ENCODE peak calls at places on chromosome 9, in nine cellular contexts. I is A549, G is stomach, J is transverse colon, C is Panc1, R is AG10803, V is ascending aorta, X is left ventricle myocardium inferior, U is cardiac fibroblast. W is an unnamed sample.

GRCh38 chr9:14797442-14797841 is 74.9 kb upstream of the CER1 start:
- DNase-seq in I (no peak), G (no peak), J (no peak), C (no peak), R (peak; percentile 14), V (no peak), X (no peak), U (no peak), W (no peak)

GRCh38 chr9:93090091-93090655 is 5.8 kb upstream of the CARD19 start:
- DNase-seq in I (no peak), G (no peak), J (no peak), C (no peak), R (no peak), V (peak; percentile 21), X (no peak), U (no peak), W (no peak)

GRCh38 chr9:123453904-123454321 is 97.9 kb downstream of the CRB2 start:
- DNase-seq in I (no peak), G (peak; percentile 58), J (peak; percentile 65), C (no peak), R (peak; percentile 14), V (peak; percentile 39), X (peak; percentile 63), U (peak; percentile 66), W (no peak)

GRCh38 chr9:121958530-121958929 is 134.6 kb downstream of the TTLL11 start:
- DNase-seq in I (no peak), G (no peak), J (no peak), C (no peak), R (no peak), V (no peak), X (no peak), U (no peak), W (no peak)

GRCh38 chr9:91937031-91937430 is 13.0 kb downstream of the ROR2 start:
- DNase-seq in I (no peak), G (peak; percentile 14), J (no peak), C (no peak), R (no peak), V (no peak), X (no peak), U (no peak), W (no peak)

GRCh38 chr9:97563458-97564135 is 62.1 kb downstream of the TMOD1 start:
- DNase-seq in I (no peak), G (no peak), J (no peak), C (no peak), R (no peak), V (no peak), X (no peak), U (peak; percentile 18), W (no peak)

GRCh38 chr9:127915325-127915752 is 1.5 kb downstream of the ST6GALNAC4 start:
- DNase-seq in I (no peak), G (no peak), J (peak; percentile 68), C (no peak), R (no peak), V (no peak), X (no peak), U (no peak), W (no peak)

GRCh38 chr9:2826291-2826690 is 17.6 kb downstream of the PUM3 start:
- DNase-seq in I (no peak), G (no peak), J (no peak), C (no peak), R (no peak), V (no peak), X (no peak), U (no peak), W (no peak)

GRCh38 chr9:32644698-32645097 is 9.2 kb upstream of the TAF1L start:
- DNase-seq in I (no peak), G (no peak), J (no peak), C (no peak), R (peak; percentile 93), V (no peak), X (no peak), U (peak; percentile 96), W (peak; percentile 96)

GRCh38 chr9:31243386-31243785 is 1141.1 kb upstream of the ACO1 start:
- DNase-seq in I (no peak), G (no peak), J (no peak), C (no peak), R (no peak), V (no peak), X (no peak), U (peak; percentile 1), W (no peak)

GRCh38 chr9:89923961-89924504 is 319.2 kb downstream of the GADD45G start:
- DNase-seq in I (no peak), G (peak; percentile 38), J (no peak), C (no peak), R (no peak), V (no peak), X (no peak), U (no peak), W (no peak)

GRCh38 chr9:84996049-84996448 is 326.5 kb downstream of the NTRK2 start:
- DNase-seq in I (no peak), G (no peak), J (no peak), C (no peak), R (peak; percentile 1), V (no peak), X (no peak), U (no peak), W (no peak)

GRCh38 chr9:19946446-19947109 is 157.7 kb upstream of the SLC24A2 start:
- DNase-seq in I (no peak), G (no peak), J (no peak), C (no peak), R (peak; percentile 15), V (no peak), X (no peak), U (peak; percentile 26), W (peak; percentile 25)

GRCh38 chr9:129221233-129221632 is 43.2 kb upstream of the IER5L start:
- DNase-seq in I (no peak), G (no peak), J (no peak), C (no peak), R (no peak), V (no peak), X (no peak), U (no peak), W (no peak)

GRCh38 chr9:72478993-72479392 is 42.4 kb upstream of the TMC1 start:
- DNase-seq in I (no peak), G (no peak), J (no peak), C (no peak), R (peak; percentile 31), V (no peak), X (no peak), U (peak; percentile 45), W (no peak)

GRCh38 chr9:71403106-71403505 is 281.7 kb upstream of the TRPM3 start:
- DNase-seq in I (no peak), G (no peak), J (no peak), C (no peak), R (no peak), V (no peak), X (no peak), U (no peak), W (no peak)
- TF ChIP-seq CTCF in I (no peak), G (no peak), J (no peak), C (no peak), R (no peak), V (no peak), X (no peak), U (no peak), W (no peak)

DNA sequence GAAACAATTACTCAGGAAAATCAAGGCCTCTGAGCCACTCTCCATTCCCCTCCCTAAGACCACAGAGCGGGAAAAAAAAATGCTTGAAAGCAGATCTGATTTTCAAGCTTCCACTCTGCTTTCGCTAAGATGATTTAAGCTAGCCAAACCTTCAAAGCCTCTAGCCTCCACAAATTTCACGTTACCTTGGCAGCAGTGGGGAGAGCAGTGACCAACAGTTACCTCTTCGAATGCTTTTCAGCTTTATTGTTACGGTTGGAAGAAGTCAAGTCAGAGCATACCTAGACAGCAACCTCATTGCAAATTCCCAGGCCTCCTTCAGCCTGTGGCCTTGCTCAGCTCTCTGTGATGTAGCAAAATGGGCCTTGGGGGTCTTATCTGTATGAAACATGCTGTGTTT is 89.6 kb downstream of the FRMD3 start:
- DNase-seq in I (no peak), G (no peak), J (no peak), C (no peak), R (no peak), V (no peak), X (no peak), U (no peak), W (no peak)
- H3K4me3 ChIP-seq in I (no peak overlapping the region), G (no peak overlapping the region), J (no peak overlapping the region), C (no peak overlapping the region), R (no peak overlapping the region), V (no peak overlapping the region), X (no peak overlapping the region), U (no peak overlapping the region), W (no peak overlapping the region)

DNA sequence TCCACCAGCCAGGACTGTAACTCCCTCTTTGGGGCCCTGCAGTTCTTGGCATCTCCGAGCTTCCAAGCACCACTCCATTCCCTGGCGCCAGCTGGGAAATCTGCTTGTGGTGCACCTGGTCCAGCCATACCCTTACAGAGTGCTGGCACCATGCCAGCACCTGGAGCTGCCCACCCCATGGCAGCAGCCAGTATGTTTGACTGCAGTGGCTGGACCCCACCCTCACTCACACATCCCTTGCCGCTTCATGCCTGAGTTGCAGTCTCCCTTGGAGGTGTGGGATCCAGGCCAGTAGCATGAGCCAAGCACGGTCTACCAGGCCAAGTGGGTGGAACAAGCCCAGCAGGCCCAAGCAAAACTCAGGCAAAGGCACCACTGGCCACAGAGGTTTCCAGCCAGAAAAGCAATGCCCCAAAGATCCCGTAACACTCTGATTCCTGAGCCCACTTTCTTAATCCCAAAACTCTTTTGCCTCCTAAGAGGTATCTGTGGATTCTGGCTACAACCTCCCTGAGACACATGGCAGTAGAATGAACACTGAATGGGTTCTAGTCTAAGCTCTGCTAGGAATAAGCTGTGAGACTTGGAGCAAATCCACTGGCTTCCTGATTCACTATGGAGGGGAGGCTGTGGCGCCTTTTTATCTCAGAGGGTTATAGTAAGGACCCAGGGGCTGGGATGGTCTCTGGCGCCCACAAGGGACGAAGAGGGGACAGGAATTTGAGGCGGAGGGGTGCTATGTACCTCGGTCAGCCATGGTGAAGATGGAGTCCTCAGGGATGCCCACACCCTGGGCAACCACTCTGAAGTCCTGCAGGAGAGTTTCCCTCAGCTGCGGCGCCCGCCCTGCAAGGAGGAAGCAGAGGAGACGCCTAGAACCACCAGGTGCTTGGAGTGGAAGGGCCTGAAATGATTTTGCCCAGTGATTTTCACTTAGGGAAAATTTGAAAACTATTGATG is 5.6 kb downstream of the AMBP start:
- DNase-seq in I (no peak), G (peak; percentile 83), J (peak; percentile 45), C (no peak), R (peak; percentile 46), V (peak; percentile 86), X (peak; percentile 64), U (peak; percentile 70), W (no peak)
- TF ChIP-seq CTCF in I (no peak), G (no peak), J (no peak), C (no peak), R (no peak), V (no peak), X (no peak), U (no peak), W (no peak)

DNA sequence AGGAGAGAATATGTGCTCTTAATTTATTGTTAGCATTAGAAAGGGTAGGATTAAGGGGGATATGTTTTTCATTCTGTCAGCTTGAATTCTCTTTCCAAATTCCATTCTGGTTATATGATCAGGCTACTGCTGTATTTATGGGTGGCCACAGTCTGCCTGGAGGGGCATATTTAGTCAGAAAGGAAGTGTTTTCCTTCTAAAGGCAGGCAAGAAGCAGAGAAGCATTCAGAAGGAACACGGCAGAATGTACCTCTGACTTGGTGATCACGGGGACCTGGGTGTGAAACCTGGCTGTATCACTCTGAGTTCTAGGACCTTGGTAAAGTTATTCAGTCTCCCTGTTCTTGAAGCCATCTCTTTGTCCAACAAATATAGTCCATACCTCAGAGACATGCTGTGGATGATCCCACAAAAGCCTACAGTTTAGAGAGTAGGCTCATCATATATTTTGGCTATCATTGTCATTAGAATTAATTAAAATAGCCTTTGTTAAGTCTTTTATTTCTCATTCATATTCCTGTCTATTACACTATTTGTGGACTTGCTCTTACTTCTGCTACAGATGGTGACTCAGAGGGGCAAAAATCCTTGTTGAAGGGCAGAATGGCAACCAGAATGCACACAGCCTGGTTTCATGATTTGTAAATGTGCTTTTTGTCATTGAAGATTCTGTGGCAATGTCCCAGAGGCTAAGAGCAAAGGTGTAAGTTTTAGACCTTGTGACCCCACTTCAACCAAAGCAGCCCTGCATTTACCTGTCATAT is 2.7 kb downstream of the TNC start:
- DNase-seq in I (no peak), G (no peak), J (no peak), C (no peak), R (no peak), V (no peak), X (no peak), U (no peak), W (no peak)
- H3K4me3 ChIP-seq in I (no peak overlapping the region), G (peak overlapping the region; percentile 46), J (peak overlapping the region; percentile 47), C (peak overlapping the region; percentile 6), R (peak overlapping the region; percentile 79), V (no peak overlapping the region), X (no peak overlapping the region), U (no peak overlapping the region), W (peak overlapping the region; percentile 69)

W was measured in epithelial cell of proximal tubule.